ENCODE peak calls at places on chromosomes 4 and X, in six cellular contexts. One of them, this sample, is unnamed.

GRCh38 chrX:77009691-77010090 is 437.5 kb upstream of the FGF16 start:
- DNase-seq in HCT116: no peak
- DNase-seq in choroid plexus epithelial cell: peak
- DNase-seq in endothelial cell: no peak
- DNase-seq in activated CD8-positive, alpha-beta T cell treated with anti-CD3 and anti-CD28 coated beads for 36 hours: no peak
- DNase-seq in brain microvascular endothelial cell: peak
- DNase-seq in this sample: no peak

GRCh38 chr4:181181331-181181730 is 1061.9 kb upstream of the TENM3 start:
- DNase-seq in HCT116: no peak
- DNase-seq in choroid plexus epithelial cell: no peak
- DNase-seq in endothelial cell: no peak
- DNase-seq in activated CD8-positive, alpha-beta T cell treated with anti-CD3 and anti-CD28 coated beads for 36 hours: no peak
- DNase-seq in brain microvascular endothelial cell: no peak
- DNase-seq in this sample: no peak

GRCh38 chr4:40247350-40247749 is 50.5 kb downstream of the RHOH start:
- DNase-seq in HCT116: no peak
- DNase-seq in choroid plexus epithelial cell: no peak
- DNase-seq in endothelial cell: no peak
- DNase-seq in activated CD8-positive, alpha-beta T cell treated with anti-CD3 and anti-CD28 coated beads for 36 hours: peak
- DNase-seq in brain microvascular endothelial cell: no peak
- DNase-seq in this sample: no peak

GRCh38 chr4:4384837-4385236 is 2.1 kb upstream of the NSG1 start:
- DNase-seq in HCT116: peak
- DNase-seq in choroid plexus epithelial cell: peak
- DNase-seq in endothelial cell: peak
- DNase-seq in activated CD8-positive, alpha-beta T cell treated with anti-CD3 and anti-CD28 coated beads for 36 hours: peak
- DNase-seq in brain microvascular endothelial cell: no peak
- DNase-seq in this sample: no peak

GRCh38 chr4:4888695-4889094 is 29.2 kb downstream of the MSX1 start:
- DNase-seq in HCT116: no peak
- DNase-seq in choroid plexus epithelial cell: no peak
- DNase-seq in endothelial cell: no peak
- DNase-seq in activated CD8-positive, alpha-beta T cell treated with anti-CD3 and anti-CD28 coated beads for 36 hours: no peak
- DNase-seq in brain microvascular endothelial cell: no peak
- DNase-seq in this sample: no peak

GRCh38 chr4:98661356-98662054 is 3.1 kb upstream of the TSPAN5 start:
- DNase-seq in HCT116: peak
- DNase-seq in choroid plexus epithelial cell: no peak
- DNase-seq in endothelial cell: no peak
- DNase-seq in activated CD8-positive, alpha-beta T cell treated with anti-CD3 and anti-CD28 coated beads for 36 hours: no peak
- DNase-seq in brain microvascular endothelial cell: no peak
- DNase-seq in this sample: no peak

GRCh38 chr4:121597346-121597934 is 99.3 kb downstream of the ANXA5 start:
- DNase-seq in HCT116: peak
- DNase-seq in choroid plexus epithelial cell: peak
- DNase-seq in endothelial cell: no peak
- DNase-seq in activated CD8-positive, alpha-beta T cell treated with anti-CD3 and anti-CD28 coated beads for 36 hours: peak
- DNase-seq in brain microvascular endothelial cell: peak
- DNase-seq in this sample: no peak

GRCh38 chr4:10524196-10524833 is 67.1 kb upstream of the ZNF518B start:
- DNase-seq in HCT116: no peak
- DNase-seq in choroid plexus epithelial cell: peak
- DNase-seq in endothelial cell: no peak
- DNase-seq in activated CD8-positive, alpha-beta T cell treated with anti-CD3 and anti-CD28 coated beads for 36 hours: no peak
- DNase-seq in brain microvascular endothelial cell: no peak
- DNase-seq in this sample: no peak

GRCh38 chr4:159283697-159284492 is 181.0 kb downstream of the RAPGEF2 start:
- DNase-seq in HCT116: no peak
- DNase-seq in choroid plexus epithelial cell: peak
- DNase-seq in endothelial cell: no peak
- DNase-seq in activated CD8-positive, alpha-beta T cell treated with anti-CD3 and anti-CD28 coated beads for 36 hours: no peak
- DNase-seq in brain microvascular endothelial cell: peak
- DNase-seq in this sample: no peak

GRCh38 chrX:96909291-96909690 is 25.6 kb downstream of the RPA4 start:
- DNase-seq in HCT116: no peak
- DNase-seq in choroid plexus epithelial cell: no peak
- DNase-seq in endothelial cell: no peak
- DNase-seq in activated CD8-positive, alpha-beta T cell treated with anti-CD3 and anti-CD28 coated beads for 36 hours: no peak
- DNase-seq in brain microvascular endothelial cell: no peak
- DNase-seq in this sample: no peak

GRCh38 chr4:26032142-26032541 is 118.1 kb downstream of the SMIM20 start:
- DNase-seq in HCT116: no peak
- DNase-seq in choroid plexus epithelial cell: peak
- DNase-seq in endothelial cell: no peak
- DNase-seq in activated CD8-positive, alpha-beta T cell treated with anti-CD3 and anti-CD28 coated beads for 36 hours: no peak
- DNase-seq in brain microvascular endothelial cell: peak
- DNase-seq in this sample: no peak

GRCh38 chr4:118967393-118967792 is 78.7 kb downstream of the SYNPO2 start:
- DNase-seq in HCT116: no peak
- DNase-seq in choroid plexus epithelial cell: peak
- DNase-seq in endothelial cell: no peak
- DNase-seq in activated CD8-positive, alpha-beta T cell treated with anti-CD3 and anti-CD28 coated beads for 36 hours: no peak
- DNase-seq in brain microvascular endothelial cell: peak
- DNase-seq in this sample: no peak

GRCh38 chr4:41409095-41409494 is 128.9 kb upstream of the LIMCH1 start:
- DNase-seq in HCT116: no peak
- DNase-seq in choroid plexus epithelial cell: no peak
- DNase-seq in endothelial cell: no peak
- DNase-seq in activated CD8-positive, alpha-beta T cell treated with anti-CD3 and anti-CD28 coated beads for 36 hours: no peak
- DNase-seq in brain microvascular endothelial cell: no peak
- DNase-seq in this sample: no peak

GRCh38 chrX:46444011-46444410 is 101.2 kb downstream of the ZNF674 start:
- DNase-seq in HCT116: peak
- DNase-seq in choroid plexus epithelial cell: peak
- DNase-seq in endothelial cell: no peak
- DNase-seq in activated CD8-positive, alpha-beta T cell treated with anti-CD3 and anti-CD28 coated beads for 36 hours: peak
- DNase-seq in brain microvascular endothelial cell: peak
- DNase-seq in this sample: no peak

GRCh38 chr4:139247241-139247640 is 32.8 kb downstream of the MGARP start:
- DNase-seq in HCT116: no peak
- DNase-seq in choroid plexus epithelial cell: peak
- DNase-seq in endothelial cell: no peak
- DNase-seq in activated CD8-positive, alpha-beta T cell treated with anti-CD3 and anti-CD28 coated beads for 36 hours: no peak
- DNase-seq in brain microvascular endothelial cell: peak
- DNase-seq in this sample: no peak

GRCh38 chr4:125316781-125317525 is 2.2 kb downstream of the FAT4 start:
- DNase-seq in HCT116: no peak
- DNase-seq in choroid plexus epithelial cell: peak
- DNase-seq in endothelial cell: peak
- DNase-seq in activated CD8-positive, alpha-beta T cell treated with anti-CD3 and anti-CD28 coated beads for 36 hours: no peak
- DNase-seq in brain microvascular endothelial cell: peak
- DNase-seq in this sample: peak

GRCh38 chr4:163673848-163674702 is 179.6 kb downstream of the TMA16 start:
- DNase-seq in HCT116: no peak
- DNase-seq in choroid plexus epithelial cell: no peak
- DNase-seq in endothelial cell: no peak
- DNase-seq in activated CD8-positive, alpha-beta T cell treated with anti-CD3 and anti-CD28 coated beads for 36 hours: no peak
- DNase-seq in brain microvascular endothelial cell: no peak
- DNase-seq in this sample: no peak

GRCh38 chr4:8310306-8310705 is 40.8 kb downstream of the HTRA3 start:
- DNase-seq in HCT116: no peak
- DNase-seq in choroid plexus epithelial cell: no peak
- DNase-seq in endothelial cell: no peak
- DNase-seq in activated CD8-positive, alpha-beta T cell treated with anti-CD3 and anti-CD28 coated beads for 36 hours: no peak
- DNase-seq in brain microvascular endothelial cell: no peak
- DNase-seq in this sample: no peak

GRCh38 chr4:3228881-3229280 is 20.1 kb upstream of the MSANTD1 start:
- DNase-seq in HCT116: no peak
- DNase-seq in choroid plexus epithelial cell: no peak
- DNase-seq in endothelial cell: no peak
- DNase-seq in activated CD8-positive, alpha-beta T cell treated with anti-CD3 and anti-CD28 coated beads for 36 hours: no peak
- DNase-seq in brain microvascular endothelial cell: no peak
- DNase-seq in this sample: no peak

GRCh38 chr4:173270312-173271027 is 63.7 kb downstream of the HMGB2 start:
- DNase-seq in HCT116: no peak
- DNase-seq in choroid plexus epithelial cell: peak
- DNase-seq in endothelial cell: no peak
- DNase-seq in activated CD8-positive, alpha-beta T cell treated with anti-CD3 and anti-CD28 coated beads for 36 hours: no peak
- DNase-seq in brain microvascular endothelial cell: no peak
- DNase-seq in this sample: no peak

GRCh38 chr4:8394125-8394524 is 46.4 kb downstream of the ACOX3 start:
- DNase-seq in HCT116: no peak
- DNase-seq in choroid plexus epithelial cell: peak
- DNase-seq in endothelial cell: no peak
- DNase-seq in activated CD8-positive, alpha-beta T cell treated with anti-CD3 and anti-CD28 coated beads for 36 hours: no peak
- DNase-seq in brain microvascular endothelial cell: no peak
- DNase-seq in this sample: no peak

GRCh38 chr4:2411786-2412510 is 6.5 kb downstream of the ZFYVE28 start:
- DNase-seq in HCT116: no peak
- DNase-seq in choroid plexus epithelial cell: no peak
- DNase-seq in endothelial cell: no peak
- DNase-seq in activated CD8-positive, alpha-beta T cell treated with anti-CD3 and anti-CD28 coated beads for 36 hours: peak
- DNase-seq in brain microvascular endothelial cell: no peak
- DNase-seq in this sample: peak

GRCh38 chrX:1385824-1386223 is 6.1 kb downstream of the SLC25A6 start:
- DNase-seq in HCT116: no peak
- DNase-seq in choroid plexus epithelial cell: no peak
- DNase-seq in endothelial cell: no peak
- DNase-seq in activated CD8-positive, alpha-beta T cell treated with anti-CD3 and anti-CD28 coated beads for 36 hours: no peak
- DNase-seq in brain microvascular endothelial cell: no peak
- DNase-seq in this sample: no peak

GRCh38 chrX:138128025-138128671 is 562.2 kb downstream of the ZIC3 start:
- DNase-seq in HCT116: peak
- DNase-seq in choroid plexus epithelial cell: peak
- DNase-seq in endothelial cell: peak
- DNase-seq in activated CD8-positive, alpha-beta T cell treated with anti-CD3 and anti-CD28 coated beads for 36 hours: no peak
- DNase-seq in brain microvascular endothelial cell: peak
- DNase-seq in this sample: peak

GRCh38 chr4:159010563-159011260 is 92.2 kb upstream of the RAPGEF2 start:
- DNase-seq in HCT116: no peak
- DNase-seq in choroid plexus epithelial cell: peak
- DNase-seq in endothelial cell: no peak
- DNase-seq in activated CD8-positive, alpha-beta T cell treated with anti-CD3 and anti-CD28 coated beads for 36 hours: no peak
- DNase-seq in brain microvascular endothelial cell: no peak
- DNase-seq in this sample: no peak

GRCh38 chr4:100906973-100907372 is 389.2 kb upstream of the EMCN start:
- DNase-seq in HCT116: no peak
- DNase-seq in choroid plexus epithelial cell: no peak
- DNase-seq in endothelial cell: no peak
- DNase-seq in activated CD8-positive, alpha-beta T cell treated with anti-CD3 and anti-CD28 coated beads for 36 hours: no peak
- DNase-seq in brain microvascular endothelial cell: no peak
- DNase-seq in this sample: no peak

GRCh38 chr4:121451310-121451709 is 70.5 kb upstream of the QRFPR start:
- DNase-seq in HCT116: no peak
- DNase-seq in choroid plexus epithelial cell: no peak
- DNase-seq in endothelial cell: no peak
- DNase-seq in activated CD8-positive, alpha-beta T cell treated with anti-CD3 and anti-CD28 coated beads for 36 hours: no peak
- DNase-seq in brain microvascular endothelial cell: no peak
- DNase-seq in this sample: no peak

GRCh38 chr4:152045781-152046571 is 285.2 kb upstream of the GATB start:
- DNase-seq in HCT116: peak
- DNase-seq in choroid plexus epithelial cell: no peak
- DNase-seq in endothelial cell: peak
- DNase-seq in activated CD8-positive, alpha-beta T cell treated with anti-CD3 and anti-CD28 coated beads for 36 hours: peak
- DNase-seq in brain microvascular endothelial cell: no peak
- DNase-seq in this sample: peak

GRCh38 chr4:27055226-27055760 is 194.7 kb downstream of the STIM2 start:
- DNase-seq in HCT116: no peak
- DNase-seq in choroid plexus epithelial cell: no peak
- DNase-seq in endothelial cell: no peak
- DNase-seq in activated CD8-positive, alpha-beta T cell treated with anti-CD3 and anti-CD28 coated beads for 36 hours: no peak
- DNase-seq in brain microvascular endothelial cell: no peak
- DNase-seq in this sample: no peak

GRCh38 chr4:45455217-45455616 is 668.6 kb downstream of the GABRG1 start:
- DNase-seq in HCT116: no peak
- DNase-seq in choroid plexus epithelial cell: no peak
- DNase-seq in endothelial cell: no peak
- DNase-seq in activated CD8-positive, alpha-beta T cell treated with anti-CD3 and anti-CD28 coated beads for 36 hours: no peak
- DNase-seq in brain microvascular endothelial cell: no peak
- DNase-seq in this sample: no peak

DNA sequence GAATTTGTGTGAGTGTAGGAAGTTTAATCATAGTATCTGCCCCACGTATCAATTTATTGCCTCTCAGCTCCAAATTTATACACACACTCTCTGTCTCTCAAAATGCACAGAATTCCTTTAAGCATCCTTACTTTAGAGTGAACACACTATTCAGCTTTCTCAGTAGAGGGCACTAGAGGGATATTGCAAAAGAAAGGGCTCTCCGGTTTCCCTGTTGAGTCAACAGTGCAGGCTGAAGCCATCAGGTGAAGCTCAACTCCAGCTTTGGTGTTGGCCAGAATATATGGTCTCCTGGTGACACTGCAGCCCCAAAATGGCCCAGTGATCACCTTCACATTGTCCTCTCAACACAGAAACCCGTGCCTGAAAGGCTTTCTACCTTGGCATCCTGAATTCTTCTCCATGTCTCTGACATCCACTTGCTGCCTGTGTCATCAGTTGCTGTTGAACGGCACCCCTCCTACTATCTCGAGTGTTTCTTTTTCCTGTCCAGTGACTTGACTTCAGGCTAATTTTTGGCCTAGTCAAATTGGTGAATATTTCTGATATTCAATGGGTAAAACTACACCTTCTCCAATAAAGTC is 670.5 kb downstream of the GABRG1 start:
- DNase-seq in HCT116: no peak
- DNase-seq in choroid plexus epithelial cell: peak
- DNase-seq in endothelial cell: no peak
- DNase-seq in activated CD8-positive, alpha-beta T cell treated with anti-CD3 and anti-CD28 coated beads for 36 hours: no peak
- DNase-seq in brain microvascular endothelial cell: no peak
- DNase-seq in this sample: peak
- TF ChIP-seq CTCF in HCT116: peak
- TF ChIP-seq CTCF in choroid plexus epithelial cell: peak
- TF ChIP-seq CTCF in endothelial cell: no peak
- TF ChIP-seq CTCF in activated CD8-positive, alpha-beta T cell treated with anti-CD3 and anti-CD28 coated beads for 36 hours: peak
- TF ChIP-seq CTCF in brain microvascular endothelial cell: no peak
- TF ChIP-seq CTCF in this sample: peak

GRCh38 chrX:133698298-133698697 is 283.0 kb upstream of the GPC4 start:
- DNase-seq in HCT116: no peak
- DNase-seq in choroid plexus epithelial cell: peak
- DNase-seq in endothelial cell: no peak
- DNase-seq in activated CD8-positive, alpha-beta T cell treated with anti-CD3 and anti-CD28 coated beads for 36 hours: no peak
- DNase-seq in brain microvascular endothelial cell: peak
- DNase-seq in this sample: no peak
- TF ChIP-seq CTCF in HCT116: no peak
- TF ChIP-seq CTCF in choroid plexus epithelial cell: peak
- TF ChIP-seq CTCF in endothelial cell: no peak
- TF ChIP-seq CTCF in activated CD8-positive, alpha-beta T cell treated with anti-CD3 and anti-CD28 coated beads for 36 hours: no peak
- TF ChIP-seq CTCF in brain microvascular endothelial cell: peak
- TF ChIP-seq CTCF in this sample: no peak

DNA sequence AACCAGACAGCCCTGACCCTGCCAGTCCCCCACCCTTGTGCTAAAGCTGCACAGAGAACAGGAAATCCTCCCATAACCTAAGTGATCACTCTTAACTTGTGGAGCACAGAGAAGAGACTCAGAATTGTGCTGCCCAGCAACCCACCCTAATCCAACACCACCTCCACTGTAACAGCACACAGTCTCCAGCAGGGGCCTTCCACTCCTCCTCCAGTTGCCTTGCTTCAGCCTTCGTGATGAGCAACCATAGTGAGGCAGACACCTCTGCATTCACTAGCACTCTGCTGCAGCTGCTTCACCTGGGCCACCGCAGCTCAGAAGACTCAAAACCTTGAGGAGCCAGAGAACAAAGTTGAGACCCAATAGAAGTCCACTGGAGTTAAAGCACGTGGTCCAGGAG is 7.9 kb upstream of the UGT2B4 start:
- DNase-seq in HCT116: no peak
- DNase-seq in choroid plexus epithelial cell: no peak
- DNase-seq in endothelial cell: no peak
- DNase-seq in activated CD8-positive, alpha-beta T cell treated with anti-CD3 and anti-CD28 coated beads for 36 hours: no peak
- DNase-seq in brain microvascular endothelial cell: no peak
- DNase-seq in this sample: no peak
- TF ChIP-seq CTCF in HCT116: no peak
- TF ChIP-seq CTCF in choroid plexus epithelial cell: no peak
- TF ChIP-seq CTCF in endothelial cell: no peak
- TF ChIP-seq CTCF in activated CD8-positive, alpha-beta T cell treated with anti-CD3 and anti-CD28 coated beads for 36 hours: no peak
- TF ChIP-seq CTCF in brain microvascular endothelial cell: no peak
- TF ChIP-seq CTCF in this sample: no peak

GRCh38 chrX:18390941-18391538 is 34.4 kb upstream of the CDKL5 start:
- DNase-seq in HCT116: peak
- DNase-seq in choroid plexus epithelial cell: peak
- DNase-seq in endothelial cell: peak
- DNase-seq in activated CD8-positive, alpha-beta T cell treated with anti-CD3 and anti-CD28 coated beads for 36 hours: peak
- DNase-seq in brain microvascular endothelial cell: peak
- DNase-seq in this sample: peak
- TF ChIP-seq CTCF in HCT116: peak
- TF ChIP-seq CTCF in choroid plexus epithelial cell: peak
- TF ChIP-seq CTCF in endothelial cell: peak
- TF ChIP-seq CTCF in activated CD8-positive, alpha-beta T cell treated with anti-CD3 and anti-CD28 coated beads for 36 hours: peak
- TF ChIP-seq CTCF in brain microvascular endothelial cell: peak
- TF ChIP-seq CTCF in this sample: peak